ENCODE peak calls at places on chromosomes 12 and 14, in eight cellular contexts. R, P, D, U, E, Z, K and H are unnamed samples.

GRCh38 chr12:205026-205425 is 8.9 kb downstream of the SLC6A12 start:
- DNase-seq in R (no peak), P (no peak), D (no peak), U (no peak), E (no peak), Z (no peak), K (no peak), H (no peak)

GRCh38 chr12:82620917-82621316 is 65.8 kb upstream of the TMTC2 start:
- DNase-seq in R (no peak), P (no peak), D (no peak), U (no peak), E (no peak), Z (no peak), K (no peak), H (no peak)

GRCh38 chr12:78034025-78034424 is 203.3 kb downstream of the NAV3 start:
- DNase-seq in R (no peak), P (peak; percentile 32), D (no peak), U (no peak), E (peak; percentile 26), Z (no peak), K (no peak), H (no peak)

GRCh38 chr12:9049520-9050133 is 60.3 kb downstream of the KLRG1 start:
- DNase-seq in R (peak; percentile 57), P (peak; percentile 16), D (no peak), U (no peak), E (no peak), Z (peak; percentile 62), K (no peak), H (peak; percentile 52)

GRCh38 chr14:99657645-99658155 is 12.8 kb downstream of the HHIPL1 start:
- DNase-seq in R (no peak), P (no peak), D (no peak), U (no peak), E (no peak), Z (no peak), K (no peak), H (no peak)

GRCh38 chr12:130944878-130945277 is 8.8 kb upstream of the ADGRD1 start:
- DNase-seq in R (no peak), P (no peak), D (no peak), U (no peak), E (no peak), Z (no peak), K (no peak), H (no peak)

GRCh38 chr14:105933238-105933637 is 406.9 kb downstream of the TMEM121 start:
- DNase-seq in R (no peak), P (no peak), D (no peak), U (no peak), E (no peak), Z (no peak), K (no peak), H (no peak)

GRCh38 chr12:127162902-127163301 is 1104.1 kb upstream of the TMEM132C start:
- DNase-seq in R (peak; percentile 20), P (no peak), D (no peak), U (peak; percentile 52), E (no peak), Z (no peak), K (no peak), H (no peak)

GRCh38 chr12:16880864-16881285 is 274.9 kb upstream of the LMO3 start:
- DNase-seq in R (peak; percentile 12), P (peak; percentile 37), D (no peak), U (peak; percentile 38), E (no peak), Z (no peak), K (no peak), H (no peak)

GRCh38 chr12:10235761-10236631 is 23.3 kb downstream of the GABARAPL1 start:
- DNase-seq in R (peak; percentile 56), P (peak; percentile 28), D (no peak), U (peak; percentile 77), E (no peak), Z (peak; percentile 55), K (no peak), H (peak; percentile 46)

GRCh38 chr12:45076417-45077031 is 25.6 kb upstream of the DBX2 start:
- DNase-seq in R (no peak), P (no peak), D (no peak), U (no peak), E (no peak), Z (no peak), K (no peak), H (no peak)

GRCh38 chr12:14185441-14186192 is 179.9 kb upstream of the ATF7IP start:
- DNase-seq in R (peak; percentile 49), P (peak; percentile 60), D (no peak), U (peak; percentile 62), E (no peak), Z (peak; percentile 35), K (no peak), H (peak; percentile 51)

GRCh38 chr12:22656835-22657234 is 31.9 kb downstream of the ETNK1 start:
- DNase-seq in R (no peak), P (no peak), D (no peak), U (no peak), E (no peak), Z (no peak), K (no peak), H (no peak)

GRCh38 chr14:26719514-26719913 is 121.7 kb upstream of the NOVA1 start:
- DNase-seq in R (peak; percentile 73), P (no peak), D (no peak), U (no peak), E (no peak), Z (no peak), K (no peak), H (no peak)

GRCh38 chr14:103140316-103141109 is 17.3 kb downstream of the TNFAIP2 start:
- DNase-seq in R (no peak), P (no peak), D (no peak), U (peak; percentile 90), E (no peak), Z (no peak), K (no peak), H (no peak)

GRCh38 chr12:59444932-59445331 is 150.9 kb upstream of the SLC16A7 start:
- DNase-seq in R (no peak), P (peak; percentile 5), D (no peak), U (no peak), E (no peak), Z (peak; percentile 4), K (no peak), H (no peak)

GRCh38 chr12:113327000-113327399 is 7.9 kb downstream of the SLC8B1 start:
- DNase-seq in R (no peak), P (no peak), D (no peak), U (no peak), E (no peak), Z (no peak), K (no peak), H (no peak)

GRCh38 chr12:119674560-119674959 is 6.6 kb downstream of the PRKAB1 start:
- DNase-seq in R (no peak), P (no peak), D (no peak), U (peak; percentile 55), E (no peak), Z (no peak), K (no peak), H (no peak)
- TF ChIP-seq POLR2A in R (no peak), P (no peak), D (no peak), U (no peak), E (no peak), Z (no peak), K (no peak), H (no peak)

DNA sequence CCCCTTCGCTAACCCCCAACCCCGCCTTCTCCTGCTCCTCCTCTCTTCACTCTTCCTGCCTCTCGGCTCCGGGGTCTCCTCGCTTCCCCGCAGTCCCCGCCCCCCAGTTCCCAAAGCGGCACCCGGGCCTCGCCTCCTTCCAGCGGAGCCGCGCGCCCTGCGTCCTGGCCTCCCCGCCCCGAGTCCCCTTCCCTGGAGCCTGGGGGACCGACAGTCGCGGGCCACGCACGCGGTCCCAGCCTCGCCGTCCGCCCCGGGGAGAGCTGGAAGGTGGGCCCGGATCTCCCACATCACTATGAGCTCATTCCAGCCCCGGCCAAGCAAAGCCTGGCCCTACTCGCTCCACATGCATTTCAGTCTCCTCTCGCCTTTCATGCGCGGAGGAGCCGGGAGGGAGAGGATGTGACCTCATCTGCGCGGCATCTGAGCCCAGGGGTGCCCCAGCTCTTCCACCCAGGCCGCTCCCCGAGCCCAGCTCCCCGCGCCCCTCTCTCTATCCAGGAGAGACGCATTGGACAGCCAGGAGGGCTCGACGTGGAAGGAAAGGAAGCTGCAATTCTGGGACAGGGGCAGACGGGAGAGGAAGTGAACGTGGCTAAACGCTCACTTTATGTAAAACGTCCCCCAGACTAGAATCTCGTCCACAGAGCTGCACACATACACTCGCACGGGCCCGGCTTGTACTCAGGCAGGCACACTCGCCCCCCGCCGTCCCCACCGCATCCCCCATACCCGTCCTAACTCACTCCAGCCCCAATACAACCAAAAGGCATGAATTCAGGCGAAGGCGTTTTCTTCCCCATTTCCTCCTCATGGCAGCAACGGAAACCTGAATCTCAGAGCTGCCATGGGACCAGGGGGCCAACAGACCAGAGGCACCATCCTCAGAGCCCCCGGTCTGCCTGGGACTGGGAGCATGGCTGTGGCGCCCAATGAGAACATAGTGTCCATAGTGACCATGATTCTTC is 108.7 kb upstream of the CCND2 start:
- DNase-seq in R (no peak), P (no peak), D (no peak), U (peak; percentile 79), E (peak; percentile 53), Z (peak; percentile 54), K (no peak), H (peak; percentile 13)
- TF ChIP-seq POLR2A in R (no peak), P (no peak), D (no peak), U (no peak), E (no peak), Z (no peak), K (no peak), H (no peak)

GRCh38 chr12:128811806-128812205 is 12.0 kb downstream of the SLC15A4 start:
- DNase-seq in R (no peak), P (no peak), D (no peak), U (no peak), E (no peak), Z (no peak), K (no peak), H (no peak)
- TF ChIP-seq POLR2A in R (no peak), P (no peak), D (no peak), U (no peak), E (no peak), Z (no peak), K (no peak), H (no peak)

GRCh38 chr12:88035907-88036289 is 6.7 kb upstream of the C12orf50 start:
- DNase-seq in R (no peak), P (peak; percentile 30), D (no peak), U (no peak), E (no peak), Z (no peak), K (no peak), H (peak; percentile 64)

GRCh38 chr12:88036368-88036965 is 7.3 kb upstream of the C12orf50 start:
- DNase-seq in R (no peak), P (peak; percentile 10), D (no peak), U (no peak), E (no peak), Z (peak; percentile 7), K (no peak), H (peak; percentile 70)

GRCh38 chr12:88037770-88038169 is 8.6 kb upstream of the C12orf50 start:
- DNase-seq in R (no peak), P (no peak), D (no peak), U (no peak), E (no peak), Z (no peak), K (no peak), H (no peak)

DNA sequence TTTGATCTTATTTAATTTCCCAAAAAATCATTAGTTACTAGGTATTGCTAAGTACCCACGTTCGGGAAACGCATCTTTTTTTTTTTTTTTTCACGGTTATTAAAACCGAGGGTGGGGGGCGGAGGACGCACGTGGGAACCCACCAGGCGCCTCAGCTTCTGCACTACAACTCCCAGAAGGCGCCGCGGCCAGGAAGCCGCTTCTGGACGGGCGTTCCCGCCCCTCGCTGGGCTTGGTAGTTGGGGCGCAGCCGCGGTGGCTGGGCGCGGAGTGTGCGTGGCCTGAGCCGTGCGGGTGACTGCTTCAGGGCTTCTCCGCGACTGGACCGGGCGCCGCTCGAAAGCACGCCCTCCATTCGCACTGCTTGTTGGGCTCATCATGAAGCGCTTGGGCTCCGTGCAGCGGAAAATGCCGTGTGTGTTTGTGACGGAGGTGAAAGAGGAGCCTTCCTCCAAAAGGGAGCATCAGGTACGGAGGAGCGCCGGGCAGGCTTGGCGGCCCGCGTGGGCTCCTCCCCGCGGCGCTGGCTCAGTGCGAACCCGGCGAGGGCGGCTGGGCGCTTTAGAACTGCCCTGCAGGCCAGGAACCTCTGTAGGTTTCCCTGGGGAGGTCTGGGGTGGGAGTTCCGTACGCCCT is 6.2 kb upstream of the C12orf50 start:
- DNase-seq in R (peak; percentile 90), P (peak; percentile 90), D (peak; percentile 50), U (peak; percentile 95), E (peak; percentile 87), Z (peak; percentile 90), K (peak; percentile 75), H (peak; percentile 90)
- TF ChIP-seq POLR2A in R (peak; percentile 98), P (peak; percentile 91), D (peak; percentile 90), U (peak; percentile 56), E (peak; percentile 92), Z (peak; percentile 90), K (peak; percentile 87), H (peak; percentile 89)